ENCODE peak calls at places on chromosomes 11 and 22, in ten cellular contexts. O, U, X, V, T, Q, W, H, K and F are unnamed samples.

GRCh38 chr22:25437414-25438160 is 126.9 kb upstream of the GRK3 start:
- DNase-seq in O (no peak), U (no peak), X (no peak), V (peak), T (no peak), Q (no peak), W (peak), H (no peak), K (no peak), F (no peak)

GRCh38 chr11:71286701-71287643 is 34.6 kb upstream of the SHANK2 start:
- DNase-seq in O (peak), U (no peak), X (no peak), V (peak), T (peak), Q (no peak), W (no peak), H (no peak), K (no peak), F (no peak)

GRCh38 chr22:35352214-35353111 is 28.4 kb upstream of the HMOX1 start:
- DNase-seq in O (peak), U (peak), X (peak), V (no peak), T (peak), Q (no peak), W (peak), H (no peak), K (peak), F (no peak)

GRCh38 chr22:40637181-40638150 is 947 bp upstream of the MRTFA start:
- DNase-seq in O (no peak), U (peak), X (no peak), V (no peak), T (peak), Q (no peak), W (no peak), H (no peak), K (no peak), F (no peak)

GRCh38 chr11:70203749-70204465 is 811 bp downstream of the FADD start:
- DNase-seq in O (no peak), U (peak), X (peak), V (no peak), T (peak), Q (peak), W (no peak), H (peak), K (peak), F (peak)

GRCh38 chr11:117654856-117655255 is 142.2 kb downstream of the DSCAML1 start:
- DNase-seq in O (no peak), U (no peak), X (no peak), V (no peak), T (no peak), Q (no peak), W (no peak), H (no peak), K (no peak), F (no peak)

GRCh38 chr22:28820885-28821284 is 20.5 kb upstream of the XBP1 start:
- DNase-seq in O (no peak), U (no peak), X (no peak), V (no peak), T (no peak), Q (no peak), W (no peak), H (no peak), K (no peak), F (no peak)

GRCh38 chr11:47991266-47991830 is 11.0 kb downstream of the PTPRJ start:
- DNase-seq in O (no peak), U (no peak), X (peak), V (no peak), T (peak), Q (peak), W (no peak), H (no peak), K (no peak), F (no peak)

GRCh38 chr22:26471522-26471921 is 12.1 kb downstream of the HPS4 start:
- DNase-seq in O (no peak), U (no peak), X (no peak), V (no peak), T (peak), Q (no peak), W (no peak), H (no peak), K (no peak), F (peak)

GRCh38 chr11:126521196-126521595 is 165.7 kb downstream of the ST3GAL4 start:
- DNase-seq in O (no peak), U (no peak), X (no peak), V (no peak), T (no peak), Q (no peak), W (no peak), H (no peak), K (no peak), F (no peak)

GRCh38 chr11:11746454-11746853 is 95.3 kb upstream of the USP47 start:
- DNase-seq in O (no peak), U (no peak), X (no peak), V (no peak), T (no peak), Q (no peak), W (no peak), H (no peak), K (no peak), F (no peak)

GRCh38 chr11:133163463-133164419 is 368.6 kb downstream of the OPCML start:
- DNase-seq in O (no peak), U (no peak), X (peak), V (no peak), T (peak), Q (no peak), W (no peak), H (peak), K (no peak), F (no peak)

GRCh38 chr22:42928969-42929837 is 72.1 kb upstream of the ARFGAP3 start:
- DNase-seq in O (no peak), U (no peak), X (no peak), V (peak), T (no peak), Q (no peak), W (no peak), H (peak), K (no peak), F (no peak)

GRCh38 chr11:70456921-70457532 is 58.7 kb downstream of the CTTN start:
- DNase-seq in O (no peak), U (no peak), X (no peak), V (no peak), T (peak), Q (no peak), W (no peak), H (no peak), K (no peak), F (no peak)

GRCh38 chr11:8533332-8533731 is 60.7 kb downstream of the STK33 start:
- DNase-seq in O (no peak), U (no peak), X (no peak), V (no peak), T (no peak), Q (no peak), W (no peak), H (peak), K (no peak), F (no peak)

GRCh38 chr22:46416537-46417267 is 81.2 kb downstream of the TRMU start:
- DNase-seq in O (no peak), U (no peak), X (peak), V (no peak), T (no peak), Q (no peak), W (no peak), H (no peak), K (no peak), F (no peak)

GRCh38 chr11:73197348-73197747 is 20.7 kb upstream of the P2RY2 start:
- DNase-seq in O (no peak), U (no peak), X (no peak), V (peak), T (no peak), Q (no peak), W (peak), H (no peak), K (no peak), F (no peak)

GRCh38 chr11:125435461-125436238 is 60.4 kb downstream of the FEZ1 start:
- DNase-seq in O (no peak), U (no peak), X (no peak), V (peak), T (peak), Q (no peak), W (no peak), H (no peak), K (no peak), F (no peak)

GRCh38 chr11:69799582-69799981 is 19.6 kb downstream of the FGF3 start:
- DNase-seq in O (no peak), U (no peak), X (no peak), V (no peak), T (peak), Q (no peak), W (no peak), H (no peak), K (no peak), F (peak)

GRCh38 chr22:21947040-21948014 is 5.3 kb downstream of the PPM1F start:
- DNase-seq in O (no peak), U (no peak), X (peak), V (no peak), T (peak), Q (no peak), W (no peak), H (no peak), K (no peak), F (no peak)

GRCh38 chr11:66281001-66281400 is 3.0 kb downstream of the CNIH2 start:
- DNase-seq in O (no peak), U (no peak), X (no peak), V (no peak), T (peak), Q (no peak), W (no peak), H (no peak), K (no peak), F (no peak)

GRCh38 chr22:35839811-35840739 is 122.4 kb downstream of the APOL5 start:
- DNase-seq in O (peak), U (no peak), X (peak), V (peak), T (peak), Q (peak), W (peak), H (no peak), K (no peak), F (peak)

GRCh38 chr11:75513250-75513649 is 12.5 kb downstream of the GDPD5 start:
- DNase-seq in O (no peak), U (no peak), X (no peak), V (no peak), T (no peak), Q (no peak), W (no peak), H (no peak), K (no peak), F (no peak)

GRCh38 chr11:86592047-86592564 is 80.3 kb downstream of the ME3 start:
- DNase-seq in O (no peak), U (no peak), X (no peak), V (no peak), T (peak), Q (no peak), W (no peak), H (no peak), K (no peak), F (no peak)

GRCh38 chr11:94948070-94948617 is 25.2 kb downstream of the CWC15 start:
- DNase-seq in O (no peak), U (no peak), X (no peak), V (no peak), T (peak), Q (no peak), W (no peak), H (no peak), K (no peak), F (no peak)

GRCh38 chr11:62392944-62393628 is 25.7 kb upstream of the SCGB1A1 start:
- DNase-seq in O (no peak), U (no peak), X (no peak), V (peak), T (peak), Q (no peak), W (no peak), H (no peak), K (no peak), F (peak)

GRCh38 chr11:102494216-102494615 is 36.3 kb downstream of the MMP7 start:
- DNase-seq in O (no peak), U (no peak), X (no peak), V (no peak), T (peak), Q (no peak), W (no peak), H (no peak), K (no peak), F (peak)

GRCh38 chr22:46024136-46024840 is 47.3 kb upstream of the WNT7B start:
- DNase-seq in O (no peak), U (no peak), X (no peak), V (peak), T (no peak), Q (no peak), W (no peak), H (no peak), K (no peak), F (no peak)

GRCh38 chr11:112320668-112321067 is 60.0 kb upstream of the PLET1 start:
- DNase-seq in O (no peak), U (no peak), X (peak), V (no peak), T (peak), Q (no peak), W (no peak), H (no peak), K (no peak), F (no peak)

GRCh38 chr22:39453765-39454378 is 2.9 kb upstream of the MGAT3 start:
- DNase-seq in O (no peak), U (no peak), X (peak), V (no peak), T (no peak), Q (no peak), W (no peak), H (no peak), K (no peak), F (no peak)

GRCh38 chr11:57321996-57322880 is 2.5 kb downstream of the TNKS1BP1 start:
- DNase-seq in O (peak), U (no peak), X (peak), V (no peak), T (peak), Q (peak), W (peak), H (no peak), K (no peak), F (peak)

GRCh38 chr11:70095541-70096252 is 17.6 kb downstream of the ANO1 start:
- DNase-seq in O (no peak), U (no peak), X (no peak), V (no peak), T (no peak), Q (no peak), W (no peak), H (no peak), K (no peak), F (no peak)